ENCODE peak calls at places on chromosomes 3 and 15, in seven cellular contexts. K is C1 segment of cervical spinal cord, O is AG04449, N is A673, E is HS-27A, P is neural progenitor cell, J is heart left ventricle. Y is an unnamed sample.

GRCh38 chr15:96893159-96893906 is 562.8 kb downstream of the NR2F2 start:
- DNase-seq in K (no peak), O (no peak), N (peak; percentile 90), E (no peak), P (peak; percentile 77), J (no peak), Y (no peak)

GRCh38 chr15:94857466-94857865 is 626.1 kb downstream of the MCTP2 start:
- DNase-seq in K (no peak), O (no peak), N (no peak), E (no peak), P (no peak), J (no peak), Y (no peak)

GRCh38 chr3:142958707-142959106 is 4.8 kb downstream of the PAQR9 start:
- DNase-seq in K (no peak), O (no peak), N (no peak), E (peak; percentile 12), P (no peak), J (peak; percentile 36), Y (no peak)

GRCh38 chr3:114967168-114967567 is 179.9 kb downstream of the ZBTB20 start:
- DNase-seq in K (no peak), O (no peak), N (no peak), E (no peak), P (no peak), J (no peak), Y (no peak)

GRCh38 chr3:172300862-172301261 is 147.4 kb downstream of the GHSR start:
- DNase-seq in K (no peak), O (no peak), N (no peak), E (no peak), P (no peak), J (no peak), Y (no peak)

GRCh38 chr3:77887611-77888010 is 847.7 kb downstream of the ROBO2 start:
- DNase-seq in K (no peak), O (peak; percentile 3), N (peak; percentile 28), E (no peak), P (no peak), J (no peak), Y (peak; percentile 13)

GRCh38 chr15:89912145-89912673 is 543 bp downstream of the ARPIN start:
- DNase-seq in K (peak; percentile 59), O (no peak), N (no peak), E (no peak), P (peak; percentile 58), J (peak; percentile 48), Y (no peak)

GRCh38 chr3:184314700-184315505 is 497 bp downstream of the EIF4G1 start:
- DNase-seq in K (peak; percentile 71), O (no peak), N (peak; percentile 65), E (no peak), P (peak; percentile 80), J (peak; percentile 94), Y (no peak)

GRCh38 chr15:41850482-41851166 is 12.0 kb downstream of the PLA2G4B start:
- DNase-seq in K (no peak), O (no peak), N (no peak), E (no peak), P (no peak), J (no peak), Y (no peak)

GRCh38 chr3:39415983-39416382 is 9.5 kb downstream of the RPSA start:
- DNase-seq in K (no peak), O (no peak), N (no peak), E (no peak), P (no peak), J (no peak), Y (no peak)

GRCh38 chr3:49620728-49621127 is 53.4 kb upstream of the APEH start:
- DNase-seq in K (no peak), O (no peak), N (no peak), E (no peak), P (no peak), J (no peak), Y (no peak)

GRCh38 chr3:17850448-17850847 is 108.0 kb upstream of the TBC1D5 start:
- DNase-seq in K (no peak), O (peak; percentile 37), N (no peak), E (no peak), P (no peak), J (no peak), Y (no peak)

GRCh38 chr15:57273366-57273765 is 102.9 kb upstream of the CGNL1 start:
- DNase-seq in K (no peak), O (no peak), N (no peak), E (no peak), P (no peak), J (no peak), Y (no peak)

Y was measured in AG04450.